ENCODE peak calls at places on chromosomes 13 and 19, in five cellular contexts. W is gastrocnemius medialis, E is adrenal gland, S is testis, Q is tibial nerve. D is an unnamed sample. For H3K9me3, the result is how much of the 10 kb centered on the place peaks cover.

GRCh38 chr13:98089826-98090225 is 53.1 kb upstream of the FARP1 start:
- DNase-seq in W (no peak), E (no peak), S (no peak), Q (no peak), D (no peak)

GRCh38 chr19:5547881-5548280 is 19.9 kb downstream of the TINCR start:
- DNase-seq in W (no peak), E (no peak), S (no peak), Q (no peak), D (no peak)

GRCh38 chr13:23963947-23964346 is 66.6 kb upstream of the C1QTNF9B start:
- DNase-seq in W (no peak), E (no peak), S (no peak), Q (no peak), D (no peak)

GRCh38 chr19:7831452-7831851 is 1.4 kb downstream of the EVI5L start:
- DNase-seq in W (no peak), E (no peak), S (no peak), Q (no peak), D (peak)

GRCh38 chr19:518292-519231 is 11.3 kb downstream of the TPGS1 start:
- DNase-seq in W (no peak), E (no peak), S (no peak), Q (no peak), D (peak)

GRCh38 chr19:48720613-48721296 is 1.2 kb upstream of the MAMSTR start:
- DNase-seq in W (peak), E (peak), S (peak), Q (peak), D (peak)

GRCh38 chr13:78593652-78594494 is 9.5 kb downstream of the POU4F1 start:
- DNase-seq in W (no peak), E (no peak), S (no peak), Q (no peak), D (no peak)

GRCh38 chr13:55062662-55063061 is 2034.0 kb downstream of the OLFM4 start:
- DNase-seq in W (no peak), E (no peak), S (no peak), Q (no peak), D (no peak)

GRCh38 chr13:21034602-21035190 is 26.7 kb downstream of the LATS2 start:
- DNase-seq in W (no peak), E (no peak), S (no peak), Q (no peak), D (peak)

GRCh38 chr19:4454952-4455738 is 2.4 kb downstream of the UBXN6 start:
- DNase-seq in W (peak), E (peak), S (peak), Q (no peak), D (no peak)

GRCh38 chr13:31053098-31053497 is 108.6 kb downstream of the HSPH1 start:
- DNase-seq in W (no peak), E (peak), S (no peak), Q (no peak), D (peak)

GRCh38 chr19:18392417-18392816 is 5.0 kb downstream of the LRRC25 start:
- DNase-seq in W (peak), E (no peak), S (peak), Q (peak), D (peak)

GRCh38 chr19:13094285-13094595 is 8.4 kb downstream of the LYL1 start:
- DNase-seq in W (no peak), E (no peak), S (no peak), Q (no peak), D (no peak)

GRCh38 chr19:13758795-13759194 is 5.5 kb upstream of the MRI1 start:
- DNase-seq in W (no peak), E (no peak), S (no peak), Q (no peak), D (no peak)

GRCh38 chr19:11887618-11888531 is at the start of gene ZNF69:
- DNase-seq in W (peak), E (peak), S (peak), Q (peak), D (peak)

GRCh38 chr13:94548382-94549240 is 47.3 kb downstream of the TGDS start:
- DNase-seq in W (peak), E (peak), S (peak), Q (peak), D (peak)

GRCh38 chr13:73171926-73172325 is 113.1 kb downstream of the KLF5 start:
- DNase-seq in W (no peak), E (no peak), S (no peak), Q (no peak), D (no peak)

GRCh38 chr19:29694669-29695627 is 20.1 kb downstream of the C19orf12 start:
- DNase-seq in W (peak), E (peak), S (peak), Q (peak), D (peak)

GRCh38 chr13:35723820-35724219 is 247.3 kb upstream of the MAB21L1 start:
- DNase-seq in W (no peak), E (peak), S (peak), Q (no peak), D (no peak)

GRCh38 chr19:48445256-48445605 is 552 bp upstream of the GRWD1 start:
- DNase-seq in W (no peak), E (peak), S (peak), Q (no peak), D (peak)

GRCh38 chr19:2053601-2054389 is 2.8 kb upstream of the MKNK2 start:
- DNase-seq in W (peak), E (no peak), S (peak), Q (no peak), D (peak)

GRCh38 chr13:76440568-76440967 is 445.6 kb downstream of the KCTD12 start:
- DNase-seq in W (no peak), E (no peak), S (no peak), Q (no peak), D (no peak)

GRCh38 chr13:31045621-31046081 is 113.2 kb downstream of the TEX26 start:
- DNase-seq in W (no peak), E (peak), S (peak), Q (no peak), D (peak)

GRCh38 chr19:38898788-38899446 is 501 bp downstream of the SIRT2 start:
- DNase-seq in W (no peak), E (no peak), S (no peak), Q (no peak), D (no peak)

GRCh38 chr19:8209111-8209964 is at the start of gene CERS4:
- DNase-seq in W (peak), E (peak), S (peak), Q (peak), D (peak)

GRCh38 chr13:113981611-113982295 is 7.9 kb upstream of the C13orf46 start:
- DNase-seq in W (no peak), E (no peak), S (no peak), Q (no peak), D (peak)

GRCh38 chr19:45883881-45884681 is 1.9 kb downstream of the IRF2BP1 start:
- DNase-seq in W (no peak), E (no peak), S (no peak), Q (no peak), D (no peak)
- H3K27ac ChIP-seq in W (peak), E (no peak), S (no peak), Q (no peak), D (no peak)

GRCh38 chr19:55657004-55657747 is 2.3 kb downstream of the U2AF2 start:
- DNase-seq in W (no peak), E (peak), S (no peak), Q (no peak), D (no peak)
- TF ChIP-seq POLR2A in W (no peak), E (no peak), S (no peak), Q (no peak), D (no peak)

GRCh38 chr19:36987091-36987490 is 71.0 kb downstream of the ZNF568 start:
- DNase-seq in W (no peak), E (no peak), S (no peak), Q (no peak), D (no peak)
- H3K9me3 ChIP-seq in W (under half), E (under half), S (under half), Q (under half), D (under half)

GRCh38 chr19:40960062-40960685 is 30.9 kb upstream of the CYP2B6 start:
- DNase-seq in W (no peak), E (no peak), S (no peak), Q (no peak), D (no peak)
- H3K27ac ChIP-seq in W (no peak), E (no peak), S (no peak), Q (no peak), D (no peak)

GRCh38 chr13:109787135-109787954 is 962 bp upstream of the IRS2 start:
- DNase-seq in W (no peak), E (peak), S (peak), Q (no peak), D (no peak)
- TF ChIP-seq POLR2A in W (no peak), E (no peak), S (no peak), Q (no peak), D (no peak)